ENCODE peak calls at places on chromosomes 11 and 22, in seven cellular contexts. Q is left ventricle myocardium inferior; M is astrocyte; J is CD4-positive, alpha-beta T cell; K is cardiac muscle cell; O is transverse colon; R is heart right ventricle. U is an unnamed sample.

GRCh38 chr22:50595189-50595588 is 5.4 kb upstream of the MAPK8IP2 start:
- DNase-seq in J (no peak), M (no peak), Q (no peak), K (no peak), O (no peak), R (no peak), U (no peak)

GRCh38 chr11:12008790-12009616 is 577 bp upstream of the DKK3 start:
- DNase-seq in R (peak; percentile 50), M (no peak), J (no peak), K (peak; percentile 71), O (peak; percentile 14), Q (peak; percentile 61), U (no peak)

GRCh38 chr11:63978551-63979235 is 4.3 kb downstream of the COX8A start:
- DNase-seq in K (no peak), J (no peak), Q (no peak), O (no peak), R (no peak), M (no peak), U (no peak)

GRCh38 chr11:94058630-94059029 is 37.5 kb downstream of the HEPHL1 start:
- DNase-seq in K (no peak), R (no peak), M (no peak), O (no peak), Q (no peak), J (no peak), U (no peak)

GRCh38 chr22:22366478-22366988 is 121.9 kb downstream of the VPREB1 start:
- DNase-seq in O (no peak), Q (no peak), M (no peak), J (no peak), K (no peak), R (no peak), U (no peak)

GRCh38 chr11:43579171-43579918 is 101.2 kb upstream of the HSD17B12 start:
- DNase-seq in J (no peak), Q (no peak), O (no peak), R (no peak), M (peak; percentile 27), K (peak; percentile 41), U (no peak)

GRCh38 chr11:26741036-26741435 is 19.2 kb upstream of the SLC5A12 start:
- DNase-seq in J (no peak), K (peak; percentile 28), R (no peak), O (no peak), M (peak; percentile 69), Q (no peak), U (no peak)

GRCh38 chr22:24926849-24927579 is 19.5 kb downstream of the LHFPL7 start:
- DNase-seq in R (no peak), O (no peak), K (peak; percentile 69), M (peak; percentile 42), J (no peak), Q (no peak), U (no peak)

GRCh38 chr11:133047036-133047800 is 485.1 kb downstream of the OPCML start:
- DNase-seq in R (no peak), J (no peak), Q (no peak), M (no peak), O (no peak), K (no peak), U (no peak)

GRCh38 chr11:12259956-12260355 is 117.4 kb upstream of the PARVA start:
- DNase-seq in J (no peak), M (no peak), O (no peak), Q (no peak), K (no peak), R (no peak), U (no peak)

GRCh38 chr22:23762866-23763578 is at the start of gene C22orf15:
- DNase-seq in O (no peak), M (no peak), Q (no peak), K (peak; percentile 66), R (no peak), J (no peak), U (no peak)

GRCh38 chr11:109644158-109644557 is 222.2 kb downstream of the C11orf87 start:
- DNase-seq in J (no peak), M (no peak), Q (peak; percentile 42), K (peak; percentile 47), O (no peak), R (peak; percentile 67), U (peak; percentile 27)

GRCh38 chr22:23099525-23099792 is 29.1 kb downstream of the GNAZ start:
- DNase-seq in O (no peak), K (no peak), R (no peak), M (no peak), Q (no peak), J (no peak), U (no peak)

GRCh38 chr22:48564995-48565394 is 1262.7 kb downstream of the BRD1 start:
- DNase-seq in Q (no peak), J (no peak), K (no peak), M (no peak), R (no peak), O (no peak), U (no peak)

GRCh38 chr22:46104170-46104880 is 46.0 kb upstream of the PPARA start:
- DNase-seq in M (peak; percentile 49), J (no peak), Q (no peak), R (peak; percentile 51), O (no peak), K (no peak), U (peak; percentile 91)
- H3K27ac ChIP-seq in M (peak overlapping the region; percentile 75), J (no peak overlapping the region), Q (peak overlapping the region; percentile 88), R (peak overlapping the region; percentile 88), O (peak overlapping the region; percentile 82), K (no peak overlapping the region), U (peak overlapping the region; percentile 96)

GRCh38 chr11:2252018-2252417 is 18.4 kb downstream of the ASCL2 start:
- DNase-seq in R (peak; percentile 1), O (no peak), M (no peak), K (no peak), Q (no peak), J (no peak), U (no peak)
- TF ChIP-seq CTCF in R (no peak), O (no peak), M (no peak), K (no peak), Q (no peak), J (no peak), U (no peak)

GRCh38 chr11:36411202-36411640 is 98.9 kb downstream of the TRAF6 start:
- DNase-seq in O (peak; percentile 22), K (peak; percentile 22), M (no peak), R (peak; percentile 34), Q (no peak), J (no peak), U (peak; percentile 59)
- H3K27ac ChIP-seq in O (peak overlapping the region; percentile 46), K (no peak overlapping the region), M (no peak overlapping the region), R (no peak overlapping the region), Q (peak overlapping the region; percentile 19), J (no peak overlapping the region), U (no peak overlapping the region)

DNA sequence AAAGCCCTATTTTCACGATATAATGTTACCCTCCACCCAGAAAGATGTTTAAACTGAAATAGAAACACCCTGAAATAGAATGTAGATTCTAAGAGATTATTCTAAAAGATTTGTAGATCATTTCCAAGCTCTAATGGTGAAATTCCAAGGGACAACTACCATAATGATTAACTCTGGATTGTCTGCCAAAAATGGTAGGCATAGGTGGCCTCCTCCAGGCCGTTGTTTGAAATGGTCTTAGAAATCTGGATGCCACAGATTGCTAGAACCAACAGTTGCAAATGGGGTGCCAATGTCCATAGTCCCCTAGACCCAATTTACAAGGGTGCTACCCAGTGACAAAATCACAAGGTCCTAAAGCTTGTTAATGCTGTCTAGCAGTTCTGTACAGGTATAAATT is 6.7 kb upstream of the SLC6A5 start:
- DNase-seq in Q (no peak), O (no peak), J (no peak), K (no peak), R (no peak), M (no peak), U (no peak)
- TF ChIP-seq CTCF in Q (no peak), O (no peak), J (no peak), K (no peak), R (no peak), M (no peak), U (no peak)

GRCh38 chr22:18048441-18048898 is 24.1 kb upstream of the MICAL3 start:
- DNase-seq in R (no peak), O (no peak), K (peak; percentile 50), M (no peak), J (no peak), Q (no peak), U (no peak)
- H3K27ac ChIP-seq in R (no peak overlapping the region), O (peak overlapping the region; percentile 57), K (no peak overlapping the region), M (no peak overlapping the region), J (no peak overlapping the region), Q (no peak overlapping the region), U (no peak overlapping the region)

DNA sequence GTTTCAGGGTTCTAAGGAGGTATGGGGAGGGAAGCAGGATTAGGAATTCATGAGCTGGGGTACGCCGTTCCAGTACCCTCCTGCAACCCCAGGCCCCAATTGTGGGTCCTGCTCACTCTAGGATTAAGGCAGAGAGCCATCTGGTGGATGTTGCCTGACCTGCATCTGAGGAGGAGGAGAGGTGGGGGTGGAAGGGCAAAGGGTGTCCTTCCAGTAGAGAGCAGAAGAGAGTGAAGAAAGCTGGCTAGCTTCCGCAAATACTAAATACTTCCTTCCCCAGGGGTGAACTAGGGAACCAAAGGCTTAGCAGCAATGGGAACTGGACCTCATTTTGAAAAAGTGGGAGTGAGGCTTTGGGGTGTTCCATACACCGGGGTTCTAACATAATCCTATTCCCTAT is 10.6 kb downstream of the LRRC51 start:
- DNase-seq in M (peak; percentile 23), J (peak; percentile 77), Q (peak; percentile 57), K (peak; percentile 74), O (peak; percentile 82), R (peak; percentile 80), U (peak; percentile 83)
- TF ChIP-seq CTCF in M (peak; percentile 56), J (peak; percentile 86), Q (peak; percentile 91), K (peak; percentile 81), O (peak; percentile 89), R (peak; percentile 71), U (peak; percentile 55)

DNA sequence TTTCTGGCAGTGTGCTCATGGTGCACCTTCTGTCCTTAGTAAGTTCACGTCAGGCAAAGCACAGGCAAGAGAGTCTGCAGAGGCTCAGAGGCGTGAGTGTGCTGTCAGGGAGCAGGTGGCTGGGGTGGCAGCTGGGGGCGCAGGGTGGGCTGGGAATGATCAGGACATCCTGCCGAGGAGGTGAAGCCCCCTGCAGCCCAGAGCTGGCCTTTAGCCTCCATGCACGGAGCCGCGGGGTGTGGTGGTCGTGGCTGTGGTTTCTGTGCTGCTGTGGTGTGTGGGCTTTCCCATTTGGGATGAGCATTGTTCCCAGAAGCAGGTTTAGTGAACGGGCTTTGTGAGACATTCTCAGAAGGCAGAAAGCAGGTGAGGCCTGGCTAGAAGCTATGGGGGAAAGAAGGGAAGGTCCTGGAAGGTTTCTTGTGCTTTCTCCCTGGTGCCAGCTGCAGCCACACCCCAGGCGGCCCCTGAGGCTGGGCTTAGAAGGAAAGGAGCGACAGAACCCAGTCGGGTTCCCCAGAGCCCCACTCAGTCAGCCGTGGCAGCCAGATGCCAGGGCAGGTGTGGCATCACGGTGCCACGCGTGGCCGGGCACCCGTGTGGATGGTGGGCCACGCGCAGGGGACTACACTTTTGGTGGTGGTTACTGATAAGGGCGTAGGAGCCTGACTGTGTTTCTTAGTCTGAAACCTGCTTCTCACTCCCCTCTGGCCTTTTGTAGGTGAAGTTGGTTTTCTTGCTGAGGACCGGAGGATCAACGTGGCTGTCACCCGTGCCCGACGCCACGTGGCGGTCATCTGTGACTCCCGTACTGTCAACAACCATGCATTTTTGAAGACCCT is 32.0 kb downstream of the IGHMBP2 start:
- DNase-seq in Q (no peak), O (no peak), K (no peak), M (no peak), J (no peak), R (no peak), U (no peak)
- H3K27ac ChIP-seq in Q (no peak overlapping the region), O (peak overlapping the region; percentile 83), K (no peak overlapping the region), M (no peak overlapping the region), J (no peak overlapping the region), R (no peak overlapping the region), U (no peak overlapping the region)

GRCh38 chr11:127493330-127493729 is 492.8 kb upstream of the KIRREL3 start:
- DNase-seq in O (no peak), J (no peak), M (peak; percentile 5), R (no peak), K (peak; percentile 0), Q (no peak), U (no peak)
- TF ChIP-seq CTCF in O (peak; percentile 16), J (no peak), M (peak; percentile 54), R (peak; percentile 6), K (no peak), Q (peak; percentile 42), U (no peak)